ENCODE peak calls at places on chromosomes 11 and 22, in six cellular contexts. A is astrocyte of the cerebellum, G is cardiac fibroblast, Y is lung, R is GM13976, E is psoas muscle. Z is an unnamed sample.
A peak's percentile ranks its signal among the peaks of the same experiment; 100 is the strongest.

GRCh38 chr11:60937811-60938210 is 13.6 kb downstream of the TMEM132A start:
- DNase-seq in A (no peak), G (no peak), Y (no peak), R (no peak), E (no peak), Z (no peak)

GRCh38 chr11:69339916-69340565 is 46.1 kb downstream of the MYEOV start:
- DNase-seq in A (no peak), G (no peak), Y (peak; percentile 19), R (no peak), E (no peak), Z (peak; percentile 66)

GRCh38 chr11:128244896-128245295 is 342.5 kb downstream of the ETS1 start:
- DNase-seq in A (no peak), G (peak; percentile 18), Y (no peak), R (no peak), E (no peak), Z (no peak)

GRCh38 chr11:31645747-31646146 is 136.2 kb downstream of the ELP4 start:
- DNase-seq in A (peak; percentile 87), G (peak; percentile 94), Y (no peak), R (no peak), E (no peak), Z (no peak)

GRCh38 chr11:134363161-134363560 is 31.4 kb downstream of the GLB1L2 start:
- DNase-seq in A (no peak), G (no peak), Y (no peak), R (no peak), E (no peak), Z (no peak)

GRCh38 chr22:17938484-17938924 is 85.9 kb downstream of the MICAL3 start:
- DNase-seq in A (no peak), G (no peak), Y (no peak), R (no peak), E (no peak), Z (no peak)

GRCh38 chr11:46247664-46248063 is 29.8 kb upstream of the CREB3L1 start:
- DNase-seq in A (no peak), G (peak; percentile 79), Y (peak; percentile 73), R (peak; percentile 73), E (no peak), Z (no peak)

GRCh38 chr11:19829109-19829790 is 116.6 kb downstream of the NAV2 start:
- DNase-seq in A (no peak), G (no peak), Y (peak; percentile 30), R (no peak), E (no peak), Z (no peak)

GRCh38 chr22:33025675-33026074 is 32.5 kb downstream of the SYN3 start:
- DNase-seq in A (no peak), G (no peak), Y (no peak), R (no peak), E (no peak), Z (peak; percentile 30)

DNA sequence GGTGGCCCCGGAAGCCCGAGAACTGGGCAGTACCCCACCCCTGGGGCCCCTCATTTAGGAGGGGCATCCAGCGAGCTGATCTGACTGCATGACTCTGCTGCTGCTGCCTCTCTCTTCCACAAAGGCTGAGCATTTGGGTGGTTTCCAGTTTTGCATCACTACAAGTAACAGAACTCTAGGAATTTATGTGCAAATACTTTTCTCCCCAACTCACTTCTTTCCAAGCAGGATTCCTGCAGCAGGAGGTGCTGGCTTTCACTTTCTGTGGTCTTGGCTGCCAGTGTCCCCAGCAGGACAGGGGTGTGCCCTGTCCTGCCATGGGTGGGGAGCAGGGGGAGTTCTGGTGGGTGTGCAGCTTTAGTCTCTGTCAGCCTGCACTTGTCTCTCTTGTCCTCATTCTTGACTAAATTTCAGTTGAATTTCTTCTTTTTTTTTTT is 21.2 kb downstream of the UPB1 start:
- DNase-seq in A (peak; percentile 86), G (peak; percentile 93), Y (no peak), R (peak; percentile 65), E (no peak), Z (no peak)
- TF ChIP-seq CTCF in A (peak; percentile 4), G (peak; percentile 8), Y (no peak), R (no peak), E (no peak), Z (peak; percentile 24)

GRCh38 chr22:46995501-46996360 is 233.3 kb downstream of the TBC1D22A start:
- DNase-seq in A (no peak), G (no peak), Y (no peak), R (no peak), E (no peak), Z (no peak)

GRCh38 chr22:46994983-46995382 is 232.5 kb downstream of the TBC1D22A start:
- DNase-seq in A (no peak), G (no peak), Y (no peak), R (no peak), E (no peak), Z (no peak)

GRCh38 chr22:46998346-46998745 is 235.9 kb downstream of the TBC1D22A start:
- DNase-seq in A (no peak), G (no peak), Y (no peak), R (no peak), E (no peak), Z (no peak)

GRCh38 chr22:46997311-46997970 is 235.0 kb downstream of the TBC1D22A start:
- DNase-seq in A (no peak), G (no peak), Y (no peak), R (no peak), E (no peak), Z (no peak)

DNA sequence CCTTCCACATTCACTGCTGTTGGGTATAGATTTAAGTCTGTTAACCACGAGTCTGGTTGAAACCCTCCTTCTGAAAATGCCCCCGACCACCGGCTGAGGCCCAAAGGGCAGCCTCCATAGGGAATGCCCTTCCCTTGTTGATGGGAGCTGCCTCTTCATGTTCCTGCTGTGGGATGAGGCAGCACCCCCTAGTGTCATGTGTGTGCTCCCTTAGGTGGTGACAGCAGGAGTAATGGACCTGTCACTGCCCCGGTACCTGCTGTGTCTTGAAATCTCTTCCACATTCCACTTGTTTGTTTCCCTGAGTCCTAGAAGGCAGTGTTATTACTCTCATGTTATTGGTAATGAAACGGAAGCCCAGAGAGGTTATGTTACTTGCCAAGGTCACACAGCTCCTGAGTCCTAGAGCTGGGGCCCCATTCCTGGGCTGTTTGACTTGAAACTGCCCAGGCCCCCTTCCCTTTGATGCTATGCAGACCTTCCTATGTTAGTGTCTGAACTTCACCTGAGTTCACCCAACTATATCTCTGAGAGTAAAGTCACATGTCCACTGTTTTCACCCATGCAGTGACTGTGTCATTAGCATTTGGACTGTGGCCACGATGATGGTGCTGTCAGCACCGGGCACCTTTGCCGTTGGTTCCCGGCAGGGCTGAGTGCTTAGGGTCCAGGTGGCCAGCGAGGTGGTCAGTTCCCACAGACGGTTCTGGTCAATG is 234.3 kb downstream of the TBC1D22A start:
- DNase-seq in A (no peak), G (peak; percentile 4), Y (no peak), R (no peak), E (no peak), Z (no peak)
- TF ChIP-seq CTCF in A (peak; percentile 13), G (peak; percentile 28), Y (no peak), R (peak; percentile 15), E (no peak), Z (peak; percentile 26)

DNA sequence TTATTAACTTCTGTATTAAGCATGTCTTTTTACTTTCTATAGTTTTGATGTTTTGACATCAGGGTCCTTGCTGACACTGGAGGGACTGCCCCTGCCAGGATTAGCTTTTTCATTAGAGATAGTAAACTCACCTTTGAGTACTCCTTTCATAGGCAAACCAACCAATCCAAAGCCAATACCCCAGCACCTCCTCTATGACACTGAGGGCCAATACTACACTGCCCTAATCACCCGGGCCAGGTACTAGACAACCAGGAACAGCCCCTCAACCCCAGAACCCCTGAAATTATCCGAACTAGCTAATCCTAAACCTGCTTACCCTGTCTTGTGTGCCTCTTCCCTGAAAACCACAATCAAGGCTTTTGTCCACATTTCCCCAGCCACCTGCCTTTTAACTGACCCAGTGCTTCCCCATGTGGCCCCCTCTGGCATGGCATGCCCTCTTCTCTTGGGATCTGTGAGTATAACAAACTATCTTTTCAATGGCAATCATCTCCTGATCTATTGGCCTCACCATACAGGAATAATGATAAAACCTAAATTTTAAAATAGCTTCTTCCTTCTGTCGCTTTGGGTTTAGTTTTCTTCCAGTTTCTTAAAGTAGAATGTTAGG is 31.2 kb downstream of the RAB6A start:
- DNase-seq in A (no peak), G (peak; percentile 9), Y (no peak), R (no peak), E (no peak), Z (no peak)
- TF ChIP-seq CTCF in A (peak; percentile 44), G (peak; percentile 55), Y (no peak), R (no peak), E (peak; percentile 28), Z (peak; percentile 38)

DNA sequence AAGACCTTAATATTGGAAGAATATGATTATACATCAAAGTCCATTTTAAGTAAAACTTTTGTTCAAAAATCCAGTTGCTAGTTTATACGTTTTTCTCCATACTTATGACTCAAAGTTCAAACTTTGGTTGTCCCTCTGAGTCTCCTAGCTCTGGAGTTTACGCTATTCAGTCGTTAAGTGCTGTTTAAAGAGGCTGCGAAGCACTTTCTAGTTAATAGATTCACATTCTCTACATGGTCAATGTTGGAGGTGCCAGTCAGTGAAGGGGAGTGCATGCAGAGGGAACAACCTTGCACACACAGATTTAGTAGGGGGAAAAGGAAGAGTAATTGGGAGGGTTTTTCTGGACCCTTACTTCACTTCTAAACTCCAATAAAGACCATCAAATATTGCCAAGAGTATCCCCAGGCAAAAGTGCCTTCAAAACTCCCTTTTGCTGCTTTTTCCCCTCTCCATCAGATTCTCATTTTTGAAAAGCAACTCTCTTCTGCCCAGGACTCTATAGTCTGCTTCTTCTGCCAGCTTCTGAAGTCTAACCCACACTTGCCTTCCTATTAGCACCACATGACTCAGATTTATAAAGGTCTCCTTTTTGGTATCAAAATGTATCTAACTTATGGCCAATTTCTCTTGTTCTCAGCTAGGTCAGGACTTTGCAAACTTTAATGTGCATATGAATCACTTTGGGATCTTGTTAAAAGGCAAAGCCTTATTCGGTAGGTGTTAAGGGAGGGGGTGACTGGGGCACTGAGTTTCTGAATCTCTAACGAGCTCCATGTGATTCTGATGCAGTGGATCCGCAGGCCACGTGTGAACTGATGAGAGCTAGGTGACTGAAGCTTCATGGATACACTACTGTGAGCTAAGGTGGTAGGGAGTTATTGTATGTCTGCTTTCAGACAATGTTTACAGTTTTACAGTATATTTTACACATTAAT is 96.2 kb upstream of the MTMR2 start:
- DNase-seq in A (no peak), G (no peak), Y (no peak), R (no peak), E (no peak), Z (no peak)
- TF ChIP-seq CTCF in A (no peak), G (no peak), Y (no peak), R (no peak), E (no peak), Z (no peak)